ENCODE peak calls at places on chromosomes 4 and X, in four cellular contexts. N, I, H and S are unnamed samples.

GRCh38 chr4:174450452-174450851 is 71.8 kb downstream of the HPGD start:
- DNase-seq in N (no peak), I (no peak), H (no peak), S (no peak)

GRCh38 chr4:151690884-151691283 is 69.9 kb downstream of the GATB start:
- DNase-seq in N (no peak), I (no peak), H (peak), S (peak)

GRCh38 chr4:6230502-6230785 is 30.1 kb upstream of the JAKMIP1 start:
- DNase-seq in N (no peak), I (no peak), H (no peak), S (no peak)

GRCh38 chr4:7691992-7692391 is 247.7 kb downstream of the AFAP1 start:
- DNase-seq in N (no peak), I (no peak), H (peak), S (no peak)

GRCh38 chrX:116198810-116199209 is 28.3 kb downstream of the AGTR2 start:
- DNase-seq in N (peak), I (no peak), H (peak), S (no peak)

GRCh38 chrX:18617351-18617750 is 54.6 kb downstream of the RS1 start:
- DNase-seq in N (no peak), I (no peak), H (peak), S (no peak)

GRCh38 chrX:103954259-103954658 is 8.2 kb upstream of the TMSB15B start:
- DNase-seq in N (no peak), I (no peak), H (no peak), S (no peak)

GRCh38 chrX:125101971-125102750 is 217.5 kb upstream of the TEX13C start:
- DNase-seq in N (no peak), I (no peak), H (no peak), S (no peak)

GRCh38 chrX:115030635-115031034 is 13.2 kb upstream of the IL13RA2 start:
- DNase-seq in N (no peak), I (no peak), H (no peak), S (no peak)

GRCh38 chrX:96102997-96103396 is 581.6 kb upstream of the DIAPH2 start:
- DNase-seq in N (no peak), I (no peak), H (no peak), S (no peak)

GRCh38 chrX:100658936-100659335 is 14.9 kb downstream of the SRPX2 start:
- DNase-seq in N (no peak), I (no peak), H (peak), S (no peak)

GRCh38 chrX:80807606-80808159 is 2.0 kb downstream of the BRWD3 start:
- DNase-seq in N (peak), I (no peak), H (no peak), S (no peak)

GRCh38 chrX:119502727-119503483 is 34.7 kb downstream of the SLC25A5 start:
- DNase-seq in N (no peak), I (no peak), H (peak), S (no peak)

GRCh38 chrX:119055650-119056049 is 17.1 kb upstream of the CT47C1 start:
- DNase-seq in N (no peak), I (no peak), H (no peak), S (no peak)

GRCh38 chr4:2290974-2291704 is 29.2 kb upstream of the MXD4 start:
- DNase-seq in N (no peak), I (peak), H (no peak), S (no peak)

GRCh38 chr4:74624351-74625151 is 169.8 kb downstream of the BTC start:
- DNase-seq in N (no peak), I (no peak), H (peak), S (peak)